ENCODE peak calls at places on chromosomes 12 and 14, in four cellular contexts. D, U, O and G are unnamed samples.

GRCh38 chr14:95577067-95577800 is 42.4 kb downstream of the GLRX5 start:
- DNase-seq in D (no peak), U (no peak), O (no peak), G (no peak)

GRCh38 chr14:69553221-69553620 is 21.4 kb downstream of the CCDC177 start:
- DNase-seq in D (no peak), U (no peak), O (peak; percentile 24), G (peak; percentile 36)

GRCh38 chr14:32561520-32561919 is 232.4 kb downstream of the AKAP6 start:
- DNase-seq in D (no peak), U (no peak), O (no peak), G (peak; percentile 85)

GRCh38 chr14:63854330-63854729 is 1.5 kb downstream of the SYNE2 start:
- DNase-seq in D (no peak), U (no peak), O (no peak), G (no peak)

GRCh38 chr12:108211161-108211560 is 82.1 kb downstream of the WSCD2 start:
- DNase-seq in D (no peak), U (no peak), O (no peak), G (no peak)

GRCh38 chr14:55102141-55102547 is 26.9 kb upstream of the LGALS3 start:
- DNase-seq in D (peak; percentile 83), U (peak; percentile 85), O (peak; percentile 94), G (peak; percentile 99)

GRCh38 chr12:124433906-124434305 is 133.5 kb downstream of the NCOR2 start:
- DNase-seq in D (no peak), U (no peak), O (no peak), G (no peak)

GRCh38 chr14:103074699-103075341 is 9.2 kb upstream of the LBHD2 start:
- DNase-seq in D (peak; percentile 44), U (peak; percentile 87), O (peak; percentile 74), G (no peak)

GRCh38 chr14:91396959-91397815 is 20.4 kb downstream of the CCDC88C start:
- DNase-seq in D (no peak), U (peak; percentile 90), O (no peak), G (no peak)

GRCh38 chr12:28331130-28331529 is 140.9 kb downstream of the CCDC91 start:
- DNase-seq in D (no peak), U (no peak), O (no peak), G (no peak)

GRCh38 chr14:105028251-105028927 is 7.5 kb upstream of the CDCA4 start:
- DNase-seq in D (no peak), U (no peak), O (peak; percentile 66), G (no peak)

GRCh38 chr14:89578048-89578619 is 161.1 kb upstream of the FOXN3 start:
- DNase-seq in D (no peak), U (no peak), O (no peak), G (peak; percentile 10)

GRCh38 chr12:102526701-102527100 is 46.3 kb upstream of the IGF1 start:
- DNase-seq in D (no peak), U (no peak), O (no peak), G (no peak)

GRCh38 chr14:96189288-96189711 is 15.3 kb upstream of the BDKRB2 start:
- DNase-seq in D (no peak), U (no peak), O (peak; percentile 59), G (no peak)